ENCODE peak calls at places on chromosome 18, in four cellular contexts. A is HL-60, M is SK-N-SH, T is K562. D is an unnamed sample.
A peak's percentile ranks its signal among the peaks of the same experiment; 100 is the strongest.

GRCh38 chr18:2976218-2976617 is 36.7 kb downstream of the LPIN2 start:
- DNase-seq in T (peak; percentile 41), A (no peak), M (no peak), D (no peak)

GRCh38 chr18:40534748-40535147 is 1420.3 kb upstream of the PIK3C3 start:
- DNase-seq in T (no peak), A (no peak), M (no peak), D (no peak)

GRCh38 chr18:8252371-8252770 is 356.9 kb upstream of the RAB12 start:
- DNase-seq in M (no peak), A (no peak), T (no peak), D (no peak)

GRCh38 chr18:13564579-13564978 is 161.8 kb downstream of the FAM210A start:
- DNase-seq in M (peak; percentile 57), T (no peak), A (no peak), D (no peak)

GRCh38 chr18:45324489-45325111 is 290.7 kb upstream of the SLC14A2 start:
- DNase-seq in T (no peak), M (no peak), A (no peak), D (no peak)

GRCh38 chr18:45666006-45666405 is 50.7 kb downstream of the SLC14A2 start:
- DNase-seq in A (no peak), T (no peak), M (no peak), D (no peak)

GRCh38 chr18:62287753-62288668 is 37.1 kb upstream of the TNFRSF11A start:
- DNase-seq in T (no peak), A (no peak), M (no peak), D (no peak)

GRCh38 chr18:57441395-57441794 is 6.2 kb downstream of the ONECUT2 start:
- DNase-seq in T (no peak), M (no peak), A (no peak), D (no peak)

GRCh38 chr18:22108674-22109073 is 60.7 kb upstream of the GATA6 start:
- DNase-seq in T (no peak), M (no peak), A (no peak), D (no peak)

GRCh38 chr18:28854964-28855363 is 678.0 kb upstream of the CDH2 start:
- DNase-seq in M (no peak), A (no peak), T (no peak), D (no peak)

GRCh38 chr18:39772155-39772919 is 2182.7 kb upstream of the PIK3C3 start:
- DNase-seq in A (no peak), T (no peak), M (no peak), D (no peak)

GRCh38 chr18:76960528-76961035 is 138.2 kb downstream of the ZNF236 start:
- DNase-seq in T (no peak), M (no peak), A (no peak), D (no peak)

GRCh38 chr18:46338213-46338612 is 234.0 kb downstream of the HAUS1 start:
- DNase-seq in T (no peak), A (no peak), M (peak; percentile 80), D (no peak)

GRCh38 chr18:62610509-62611394 is 87.9 kb downstream of the ZCCHC2 start:
- DNase-seq in T (peak; percentile 67), M (peak; percentile 49), A (no peak), D (no peak)

GRCh38 chr18:79510731-79511141 is 115.0 kb downstream of the NFATC1 start:
- DNase-seq in T (no peak), M (no peak), A (no peak), D (no peak)

GRCh38 chr18:78090584-78090983 is 840.9 kb downstream of the GALR1 start:
- DNase-seq in T (no peak), A (no peak), M (no peak), D (no peak)

GRCh38 chr18:73940721-73941120 is 206.9 kb downstream of the FBXO15 start:
- DNase-seq in T (no peak), M (no peak), A (no peak), D (no peak)

GRCh38 chr18:35733419-35733818 is 151.9 kb downstream of the GALNT1 start:
- DNase-seq in T (no peak), M (no peak), A (no peak), D (no peak)

GRCh38 chr18:8661754-8662573 is 43.4 kb upstream of the MTCL1 start:
- DNase-seq in M (peak; percentile 60), T (peak; percentile 39), A (no peak), D (no peak)

GRCh38 chr18:31557446-31557845 is 34.2 kb upstream of the TTR start:
- DNase-seq in T (no peak), M (no peak), A (no peak), D (no peak)

GRCh38 chr18:57921708-57922107 is 118.6 kb upstream of the ATP8B1 start:
- DNase-seq in T (peak; percentile 32), M (no peak), A (peak; percentile 72), D (no peak)

GRCh38 chr18:433297-433696 is 67.2 kb downstream of the COLEC12 start:
- DNase-seq in M (no peak), A (no peak), T (no peak), D (no peak)

GRCh38 chr18:24246143-24246542 is 107.3 kb downstream of the CABYR start:
- DNase-seq in M (no peak), T (no peak), A (no peak), D (peak; percentile 23)

GRCh38 chr18:76722224-76723061 is 99.9 kb upstream of the ZNF236 start:
- DNase-seq in T (no peak), A (no peak), M (no peak), D (no peak)

GRCh38 chr18:11729556-11729955 is 40.5 kb downstream of the GNAL start:
- DNase-seq in M (no peak), A (no peak), T (no peak), D (no peak)
- TF ChIP-seq GABPA in M (no peak), A (no peak), T (no peak), D (no peak)

GRCh38 chr18:55635439-55635838 is 47.4 kb upstream of the TCF4 start:
- DNase-seq in M (no peak), A (no peak), T (no peak), D (no peak)

GRCh38 chr18:55637204-55637603 is 49.2 kb upstream of the TCF4 start:
- DNase-seq in M (no peak), A (no peak), T (no peak), D (no peak)

GRCh38 chr18:55629136-55629535 is 41.1 kb upstream of the TCF4 start:
- DNase-seq in T (no peak), A (no peak), M (no peak), D (no peak)

GRCh38 chr18:55633032-55633431 is 45.0 kb upstream of the TCF4 start:
- DNase-seq in M (no peak), T (no peak), A (no peak), D (no peak)

GRCh38 chr18:55634545-55634944 is 46.6 kb upstream of the TCF4 start:
- DNase-seq in T (no peak), A (peak; percentile 61), M (no peak), D (no peak)
- TF ChIP-seq GABPA in T (no peak), A (no peak), M (no peak), D (no peak)

GRCh38 chr18:6759579-6759978 is 30.1 kb downstream of the ARHGAP28 start:
- DNase-seq in T (no peak), A (no peak), M (no peak), D (no peak)
- TF ChIP-seq GABPA in T (no peak), A (no peak), M (no peak), D (no peak)

GRCh38 chr18:36850527-36851201 is 21.7 kb downstream of the KIAA1328 start:
- DNase-seq in A (no peak), M (no peak), T (peak; percentile 34), D (no peak)
- TF ChIP-seq GABPA in A (no peak), M (no peak), T (no peak), D (no peak)

DNA sequence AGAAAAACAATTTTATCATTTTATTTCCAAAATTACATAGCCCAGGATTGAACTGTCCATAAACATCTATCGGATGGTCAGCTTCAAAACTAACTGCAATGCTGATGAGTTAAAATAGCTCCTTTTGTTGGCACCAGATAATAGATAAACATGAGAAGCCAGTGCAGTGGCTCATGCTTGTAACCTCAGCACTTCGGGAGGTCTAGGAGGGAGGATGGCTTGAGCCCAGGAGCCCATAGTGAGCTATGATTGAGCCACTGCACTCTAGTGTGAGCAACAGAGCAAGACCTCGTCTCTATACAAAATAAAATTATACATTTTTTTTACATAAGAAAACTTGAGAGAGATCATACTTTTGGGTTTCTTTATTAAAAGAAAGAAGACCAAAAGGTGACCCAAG is 34.6 kb upstream of the IMPA2 start:
- DNase-seq in T (no peak), M (no peak), A (peak; percentile 43), D (no peak)
- TF ChIP-seq GABPA in T (no peak), M (no peak), A (no peak), D (no peak)